ENCODE peak calls at places on chromosome 6, in nine cellular contexts. One of them, this sample, is unnamed.

GRCh38 chr6:159090530-159091306 is 45.9 kb upstream of the TAGAP start:
- DNase-seq in pons: no peak
- DNase-seq in NCI-H2171: no peak
- DNase-seq in fibroblast of the conjunctiva: no peak
- DNase-seq in astrocyte of the cerebellum: no peak
- DNase-seq in Right ventricle myocardium inferior: no peak
- DNase-seq in EL: no peak
- DNase-seq in SK-MEL-5: no peak
- DNase-seq in NCI-H1436: no peak
- DNase-seq in this sample: no peak

GRCh38 chr6:161228096-161228495 is 45.8 kb downstream of the AGPAT4 start:
- DNase-seq in SK-MEL-5: no peak
- DNase-seq in EL: no peak
- DNase-seq in Right ventricle myocardium inferior: no peak
- DNase-seq in pons: peak
- DNase-seq in NCI-H1436: no peak
- DNase-seq in fibroblast of the conjunctiva: no peak
- DNase-seq in NCI-H2171: no peak
- DNase-seq in astrocyte of the cerebellum: no peak
- DNase-seq in this sample: no peak

GRCh38 chr6:30744054-30744805 is at the start of gene IER3:
- DNase-seq in SK-MEL-5: peak
- DNase-seq in pons: peak
- DNase-seq in EL: peak
- DNase-seq in astrocyte of the cerebellum: peak
- DNase-seq in Right ventricle myocardium inferior: peak
- DNase-seq in NCI-H2171: peak
- DNase-seq in fibroblast of the conjunctiva: peak
- DNase-seq in NCI-H1436: peak
- DNase-seq in this sample: peak

GRCh38 chr6:71444222-71444621 is 155.6 kb downstream of the OGFRL1 start:
- DNase-seq in astrocyte of the cerebellum: no peak
- DNase-seq in NCI-H2171: no peak
- DNase-seq in Right ventricle myocardium inferior: no peak
- DNase-seq in EL: no peak
- DNase-seq in NCI-H1436: no peak
- DNase-seq in SK-MEL-5: peak
- DNase-seq in pons: peak
- DNase-seq in fibroblast of the conjunctiva: no peak
- DNase-seq in this sample: no peak

GRCh38 chr6:166786704-166787293 is 159.7 kb upstream of the RPS6KA2 start:
- DNase-seq in fibroblast of the conjunctiva: peak
- DNase-seq in SK-MEL-5: peak
- DNase-seq in pons: peak
- DNase-seq in EL: peak
- DNase-seq in NCI-H2171: peak
- DNase-seq in NCI-H1436: peak
- DNase-seq in Right ventricle myocardium inferior: no peak
- DNase-seq in astrocyte of the cerebellum: peak
- DNase-seq in this sample: no peak

GRCh38 chr6:90237350-90237990 is 59.2 kb downstream of the BACH2 start:
- DNase-seq in Right ventricle myocardium inferior: no peak
- DNase-seq in fibroblast of the conjunctiva: no peak
- DNase-seq in NCI-H1436: no peak
- DNase-seq in NCI-H2171: no peak
- DNase-seq in pons: no peak
- DNase-seq in SK-MEL-5: no peak
- DNase-seq in EL: no peak
- DNase-seq in astrocyte of the cerebellum: no peak
- DNase-seq in this sample: no peak

GRCh38 chr6:151325075-151326050 is 66.0 kb downstream of the ZBTB2 start:
- DNase-seq in NCI-H2171: peak
- DNase-seq in SK-MEL-5: peak
- DNase-seq in Right ventricle myocardium inferior: peak
- DNase-seq in NCI-H1436: peak
- DNase-seq in fibroblast of the conjunctiva: peak
- DNase-seq in pons: no peak
- DNase-seq in EL: peak
- DNase-seq in astrocyte of the cerebellum: no peak
- DNase-seq in this sample: peak

GRCh38 chr6:137692308-137692707 is 174.8 kb upstream of the TNFAIP3 start:
- DNase-seq in SK-MEL-5: no peak
- DNase-seq in NCI-H1436: no peak
- DNase-seq in pons: no peak
- DNase-seq in EL: no peak
- DNase-seq in fibroblast of the conjunctiva: no peak
- DNase-seq in Right ventricle myocardium inferior: no peak
- DNase-seq in NCI-H2171: no peak
- DNase-seq in astrocyte of the cerebellum: no peak
- DNase-seq in this sample: no peak

GRCh38 chr6:18218233-18218632 is 46.1 kb downstream of the DEK start:
- DNase-seq in pons: no peak
- DNase-seq in astrocyte of the cerebellum: no peak
- DNase-seq in Right ventricle myocardium inferior: no peak
- DNase-seq in EL: no peak
- DNase-seq in NCI-H2171: no peak
- DNase-seq in NCI-H1436: no peak
- DNase-seq in fibroblast of the conjunctiva: no peak
- DNase-seq in SK-MEL-5: no peak
- DNase-seq in this sample: no peak

GRCh38 chr6:3317741-3318211 is 59.0 kb downstream of the PSMG4 start:
- DNase-seq in NCI-H1436: no peak
- DNase-seq in fibroblast of the conjunctiva: no peak
- DNase-seq in pons: no peak
- DNase-seq in SK-MEL-5: no peak
- DNase-seq in Right ventricle myocardium inferior: no peak
- DNase-seq in astrocyte of the cerebellum: no peak
- DNase-seq in EL: no peak
- DNase-seq in NCI-H2171: no peak
- DNase-seq in this sample: no peak

GRCh38 chr6:21476054-21476552 is 117.4 kb upstream of the SOX4 start:
- DNase-seq in astrocyte of the cerebellum: no peak
- DNase-seq in NCI-H1436: no peak
- DNase-seq in pons: no peak
- DNase-seq in SK-MEL-5: no peak
- DNase-seq in EL: no peak
- DNase-seq in NCI-H2171: no peak
- DNase-seq in Right ventricle myocardium inferior: no peak
- DNase-seq in fibroblast of the conjunctiva: no peak
- DNase-seq in this sample: no peak